ENCODE peak calls at places on chromosomes 11 and 22, in five cellular contexts. C, T, H, L and P are unnamed samples.

GRCh38 chr11:78231962-78232459 is 43.3 kb downstream of the USP35 start:
- DNase-seq in H (no peak), L (no peak), C (no peak), T (peak; percentile 61), P (no peak)

GRCh38 chr11:95074806-95075563 is 8.3 kb downstream of the SRSF8 start:
- DNase-seq in L (no peak), C (peak; percentile 16), T (peak; percentile 68), H (no peak), P (no peak)

GRCh38 chr11:13009921-13010736 is 1.0 kb downstream of the RASSF10 start:
- DNase-seq in T (no peak), C (no peak), H (no peak), L (no peak), P (no peak)

GRCh38 chr22:24894998-24895397 is 51.5 kb downstream of the LHFPL7 start:
- DNase-seq in L (no peak), C (peak; percentile 14), T (peak; percentile 87), H (no peak), P (no peak)

GRCh38 chr22:23042179-23042578 is 28.1 kb upstream of the GNAZ start:
- DNase-seq in H (no peak), T (no peak), L (no peak), C (no peak), P (no peak)

GRCh38 chr22:48842976-48843375 is 984.7 kb downstream of the BRD1 start:
- DNase-seq in L (no peak), H (no peak), C (no peak), T (no peak), P (no peak)

GRCh38 chr11:56663386-56663785 is at the start of gene OR5AR1:
- DNase-seq in C (no peak), L (no peak), H (no peak), T (no peak), P (no peak)

GRCh38 chr11:47260366-47260765 is 2.6 kb downstream of the NR1H3 start:
- DNase-seq in C (no peak), L (no peak), T (no peak), H (no peak), P (no peak)

GRCh38 chr11:34161812-34162506 is 56.5 kb downstream of the NAT10 start:
- DNase-seq in C (no peak), T (no peak), H (no peak), L (peak; percentile 56), P (no peak)

GRCh38 chr22:37747090-37747714 is 50.4 kb downstream of the TRIOBP start:
- DNase-seq in H (no peak), C (no peak), T (no peak), L (peak; percentile 5), P (no peak)

GRCh38 chr11:72226701-72227100 is 2.1 kb downstream of the INPPL1 start:
- DNase-seq in H (no peak), C (peak; percentile 76), L (no peak), T (no peak), P (no peak)

GRCh38 chr11:113894421-113894996 is 10.1 kb upstream of the HTR3B start:
- DNase-seq in C (peak; percentile 26), H (no peak), T (no peak), L (no peak), P (no peak)

GRCh38 chr11:78715639-78716311 is 141.1 kb upstream of the NARS2 start:
- DNase-seq in H (no peak), L (peak; percentile 12), C (peak; percentile 55), T (no peak), P (no peak)

GRCh38 chr11:57644748-57645715 is 4.7 kb downstream of the YPEL4 start:
- DNase-seq in H (peak; percentile 85), C (peak; percentile 81), T (peak; percentile 92), L (peak; percentile 87), P (peak; percentile 86)

GRCh38 chr11:34266090-34266912 is 91.5 kb downstream of the ABTB2 start:
- DNase-seq in H (no peak), C (no peak), T (peak; percentile 72), L (no peak), P (no peak)

GRCh38 chr11:70068950-70069349 is 9.2 kb upstream of the ANO1 start:
- DNase-seq in L (no peak), T (peak; percentile 32), C (no peak), H (no peak), P (no peak)

GRCh38 chr11:129375731-129376657 is at the start of gene BARX2:
- DNase-seq in L (no peak), C (peak; percentile 11), T (no peak), H (no peak), P (no peak)

GRCh38 chr22:41598891-41599635 is 9.4 kb upstream of the PMM1 start:
- DNase-seq in H (no peak), C (no peak), L (no peak), T (no peak), P (no peak)

GRCh38 chr22:49192857-49193250 is 634.8 kb downstream of the BRD1 start:
- DNase-seq in L (no peak), C (no peak), T (no peak), H (no peak), P (no peak)

GRCh38 chr11:129950319-129951034 is 52.2 kb downstream of the PRDM10 start:
- DNase-seq in T (peak; percentile 63), H (no peak), C (no peak), L (no peak), P (no peak)

GRCh38 chr11:118870396-118871343 is 13.0 kb upstream of the CXCR5 start:
- DNase-seq in L (no peak), T (no peak), C (no peak), H (no peak), P (peak; percentile 14)

GRCh38 chr22:28547132-28547842 is 132.4 kb downstream of the TTC28 start:
- DNase-seq in C (no peak), L (no peak), H (no peak), T (no peak), P (no peak)

GRCh38 chr22:47390026-47390970 is 627.8 kb downstream of the TBC1D22A start:
- DNase-seq in H (no peak), T (no peak), L (no peak), C (no peak), P (no peak)

GRCh38 chr11:22828373-22828772 is 1.2 kb downstream of the SVIP start:
- DNase-seq in C (no peak), L (no peak), T (no peak), H (no peak), P (no peak)

GRCh38 chr11:1150769-1151365 is 6.9 kb upstream of the MUC5AC start:
- DNase-seq in L (no peak), C (no peak), H (no peak), T (peak; percentile 75), P (no peak)

GRCh38 chr11:419248-420005 is 4.6 kb upstream of the SIGIRR start:
- DNase-seq in T (no peak), C (no peak), H (no peak), L (no peak), P (no peak)

GRCh38 chr11:60872124-60872951 is 5.0 kb downstream of the ZP1 start:
- DNase-seq in H (no peak), T (no peak), C (no peak), L (no peak), P (no peak)

GRCh38 chr22:36423461-36424404 is 36.0 kb upstream of the MYH9 start:
- DNase-seq in L (no peak), T (no peak), C (no peak), H (no peak), P (no peak)

GRCh38 chr11:74773481-74773880 is 24.8 kb downstream of the RNF169 start:
- DNase-seq in L (no peak), H (no peak), T (no peak), C (no peak), P (no peak)

GRCh38 chr11:1924121-1924520 is 4.6 kb downstream of the TNNT3 start:
- DNase-seq in L (no peak), T (no peak), H (no peak), C (no peak), P (no peak)

GRCh38 chr11:76782526-76783293 is 446 bp upstream of the TSKU start:
- DNase-seq in T (peak; percentile 91), L (peak; percentile 38), C (peak; percentile 94), H (no peak), P (no peak)

GRCh38 chr11:3169235-3169951 is 4.3 kb upstream of the OSBPL5 start:
- DNase-seq in C (peak; percentile 71), H (no peak), L (no peak), T (no peak), P (no peak)

GRCh38 chr22:23137905-23138520 is 3.8 kb downstream of the RSPH14 start:
- DNase-seq in H (no peak), L (peak; percentile 20), C (no peak), T (no peak), P (peak; percentile 21)

GRCh38 chr11:69208190-69209037 is 52.7 kb downstream of the SMIM38 start:
- DNase-seq in T (no peak), C (no peak), H (no peak), L (no peak), P (no peak)